ENCODE peak calls at places on chromosomes 16 and 17, in four cellular contexts. One of them, this sample, is unnamed.

GRCh38 chr16:14405611-14406537 is 224.2 kb downstream of the PARN start:
- DNase-seq in BJ: no peak
- DNase-seq in upper lobe of right lung: no peak
- DNase-seq in stimulated activated CD8-positive, alpha-beta memory T cell treated with anti-CD3 and anti-CD28 coated beads, Interleukin-7, amount 100 ng/mL, for 4 hours: peak; percentile 1
- DNase-seq in this sample: no peak

GRCh38 chr17:32946375-32947135 is 18.6 kb downstream of the TMEM98 start:
- DNase-seq in BJ: no peak
- DNase-seq in upper lobe of right lung: no peak
- DNase-seq in stimulated activated CD8-positive, alpha-beta memory T cell treated with anti-CD3 and anti-CD28 coated beads, Interleukin-7, amount 100 ng/mL, for 4 hours: no peak
- DNase-seq in this sample: no peak

GRCh38 chr17:82866521-82867214 is 26.8 kb upstream of the ZNF750 start:
- DNase-seq in BJ: no peak
- DNase-seq in stimulated activated CD8-positive, alpha-beta memory T cell treated with anti-CD3 and anti-CD28 coated beads, Interleukin-7, amount 100 ng/mL, for 4 hours: no peak
- DNase-seq in upper lobe of right lung: no peak
- DNase-seq in this sample: no peak

GRCh38 chr17:11704041-11704440 is 105.8 kb downstream of the DNAH9 start:
- DNase-seq in stimulated activated CD8-positive, alpha-beta memory T cell treated with anti-CD3 and anti-CD28 coated beads, Interleukin-7, amount 100 ng/mL, for 4 hours: no peak
- DNase-seq in BJ: no peak
- DNase-seq in upper lobe of right lung: no peak
- DNase-seq in this sample: no peak

GRCh38 chr16:49649013-49649785 is 206.7 kb downstream of the ZNF423 start:
- DNase-seq in stimulated activated CD8-positive, alpha-beta memory T cell treated with anti-CD3 and anti-CD28 coated beads, Interleukin-7, amount 100 ng/mL, for 4 hours: no peak
- DNase-seq in upper lobe of right lung: no peak
- DNase-seq in BJ: no peak
- DNase-seq in this sample: no peak

GRCh38 chr16:66885491-66885890 is 5.2 kb downstream of the PDP2 start:
- DNase-seq in stimulated activated CD8-positive, alpha-beta memory T cell treated with anti-CD3 and anti-CD28 coated beads, Interleukin-7, amount 100 ng/mL, for 4 hours: no peak
- DNase-seq in upper lobe of right lung: no peak
- DNase-seq in BJ: no peak
- DNase-seq in this sample: no peak

GRCh38 chr16:82758904-82759303 is 132.1 kb downstream of the CDH13 start:
- DNase-seq in BJ: no peak
- DNase-seq in stimulated activated CD8-positive, alpha-beta memory T cell treated with anti-CD3 and anti-CD28 coated beads, Interleukin-7, amount 100 ng/mL, for 4 hours: no peak
- DNase-seq in upper lobe of right lung: no peak
- DNase-seq in this sample: no peak

GRCh38 chr17:58249270-58250133 is 11.1 kb downstream of the LPO start:
- DNase-seq in stimulated activated CD8-positive, alpha-beta memory T cell treated with anti-CD3 and anti-CD28 coated beads, Interleukin-7, amount 100 ng/mL, for 4 hours: peak; percentile 64
- DNase-seq in BJ: no peak
- DNase-seq in upper lobe of right lung: peak; percentile 84
- DNase-seq in this sample: peak; percentile 28

GRCh38 chr17:9900744-9901143 is 4.3 kb downstream of the RCVRN start:
- DNase-seq in stimulated activated CD8-positive, alpha-beta memory T cell treated with anti-CD3 and anti-CD28 coated beads, Interleukin-7, amount 100 ng/mL, for 4 hours: no peak
- DNase-seq in upper lobe of right lung: no peak
- DNase-seq in BJ: no peak
- DNase-seq in this sample: no peak

GRCh38 chr17:47697948-47698711 is 4.2 kb downstream of the TBKBP1 start:
- DNase-seq in BJ: no peak
- DNase-seq in stimulated activated CD8-positive, alpha-beta memory T cell treated with anti-CD3 and anti-CD28 coated beads, Interleukin-7, amount 100 ng/mL, for 4 hours: no peak
- DNase-seq in upper lobe of right lung: no peak
- DNase-seq in this sample: no peak

GRCh38 chr16:30874821-30875717 is 18.8 kb downstream of the BCL7C start:
- DNase-seq in upper lobe of right lung: peak; percentile 97
- DNase-seq in BJ: peak; percentile 39
- DNase-seq in stimulated activated CD8-positive, alpha-beta memory T cell treated with anti-CD3 and anti-CD28 coated beads, Interleukin-7, amount 100 ng/mL, for 4 hours: peak; percentile 89
- DNase-seq in this sample: peak; percentile 84

GRCh38 chr17:80673152-80673920 is 128.7 kb downstream of the RPTOR start:
- DNase-seq in BJ: no peak
- DNase-seq in upper lobe of right lung: no peak
- DNase-seq in stimulated activated CD8-positive, alpha-beta memory T cell treated with anti-CD3 and anti-CD28 coated beads, Interleukin-7, amount 100 ng/mL, for 4 hours: no peak
- DNase-seq in this sample: no peak

GRCh38 chr17:27257031-27257357 is 36.9 kb upstream of the WSB1 start:
- DNase-seq in upper lobe of right lung: no peak
- DNase-seq in stimulated activated CD8-positive, alpha-beta memory T cell treated with anti-CD3 and anti-CD28 coated beads, Interleukin-7, amount 100 ng/mL, for 4 hours: no peak
- DNase-seq in BJ: no peak
- DNase-seq in this sample: no peak

This sample was measured in pons.